ENCODE peak calls at places on chromosomes 7 and 10, in four cellular contexts. H is A549, T is body of pancreas, P is foreskin fibroblast. O is an unnamed sample.

GRCh38 chr7:2198206-2198605 is 34.5 kb downstream of the MAD1L1 start:
- DNase-seq in H (no peak), T (no peak), P (no peak), O (no peak)

GRCh38 chr7:100865971-100866720 is 1.0 kb upstream of the TRIP6 start:
- DNase-seq in H (no peak), T (peak), P (peak), O (peak)

GRCh38 chr7:655758-656157 is 70.7 kb upstream of the DNAAF5 start:
- DNase-seq in H (no peak), T (no peak), P (no peak), O (no peak)

GRCh38 chr7:123533929-123534382 is 439 bp downstream of the IQUB start:
- DNase-seq in H (no peak), T (no peak), P (no peak), O (peak)

GRCh38 chr10:89219512-89220218 is 12.5 kb upstream of the CH25H start:
- DNase-seq in H (no peak), T (no peak), P (no peak), O (no peak)

GRCh38 chr7:80721880-80722595 is 83.6 kb downstream of the CD36 start:
- DNase-seq in H (peak), T (peak), P (peak), O (no peak)

GRCh38 chr7:55508301-55509011 is 63.8 kb downstream of the VOPP1 start:
- DNase-seq in H (no peak), T (no peak), P (no peak), O (no peak)

GRCh38 chr7:47664650-47665049 is 82.7 kb upstream of the TNS3 start:
- DNase-seq in H (peak), T (no peak), P (no peak), O (no peak)

GRCh38 chr7:2441430-2442058 is 34.7 kb downstream of the GRIFIN start:
- DNase-seq in H (no peak), T (no peak), P (no peak), O (no peak)

GRCh38 chr10:10591682-10592412 is 425.8 kb upstream of the CELF2 start:
- DNase-seq in H (no peak), T (no peak), P (peak), O (no peak)

GRCh38 chr10:77806511-77807157 is 119.9 kb downstream of the DLG5 start:
- DNase-seq in H (no peak), T (no peak), P (no peak), O (no peak)

GRCh38 chr10:93287775-93288174 is 194.4 kb downstream of the MYOF start:
- DNase-seq in H (no peak), T (no peak), P (no peak), O (no peak)

GRCh38 chr7:105296491-105296890 is 92.2 kb downstream of the SRPK2 start:
- DNase-seq in H (no peak), T (no peak), P (no peak), O (no peak)

GRCh38 chr10:104351067-104351681 is 2.5 kb upstream of the CFAP58 start:
- DNase-seq in H (no peak), T (no peak), P (peak), O (no peak)

GRCh38 chr7:7789551-7789988 is 71.2 kb upstream of the RPA3 start:
- DNase-seq in H (no peak), T (no peak), P (no peak), O (no peak)

GRCh38 chr10:100232101-100232500 is 2.7 kb upstream of the CHUK start:
- DNase-seq in H (no peak), T (no peak), P (peak), O (no peak)

GRCh38 chr7:17598846-17599245 is 300.4 kb downstream of the AHR start:
- DNase-seq in H (no peak), T (no peak), P (peak), O (no peak)

GRCh38 chr10:7915923-7916322 is 97.6 kb downstream of the TAF3 start:
- DNase-seq in H (no peak), T (peak), P (peak), O (no peak)

GRCh38 chr7:117229350-117229749 is 93.5 kb downstream of the WNT2 start:
- DNase-seq in H (no peak), T (no peak), P (peak), O (no peak)

GRCh38 chr7:46781901-46782439 is 799.9 kb downstream of the TNS3 start:
- DNase-seq in H (no peak), T (no peak), P (no peak), O (no peak)

GRCh38 chr10:2043379-2043778 is 306.1 kb upstream of the ADARB2 start:
- DNase-seq in H (no peak), T (no peak), P (no peak), O (no peak)

GRCh38 chr7:44313621-44314031 is 11.8 kb downstream of the CAMK2B start:
- DNase-seq in H (no peak), T (no peak), P (no peak), O (no peak)

GRCh38 chr10:17617031-17617911 is at the start of gene HACD1:
- DNase-seq in H (peak), T (peak), P (peak), O (peak)

GRCh38 chr7:151740180-151740845 is 136.6 kb downstream of the PRKAG2 start:
- DNase-seq in H (no peak), T (no peak), P (no peak), O (no peak)

GRCh38 chr10:21243748-21244257 is 281.7 kb downstream of the SKIDA1 start:
- DNase-seq in H (no peak), T (no peak), P (no peak), O (no peak)

GRCh38 chr7:117008849-117009531 is 55.7 kb downstream of the ST7 start:
- DNase-seq in H (no peak), T (no peak), P (no peak), O (no peak)

GRCh38 chr10:73220989-73221388 is 26.1 kb downstream of the DNAJC9 start:
- DNase-seq in H (no peak), T (no peak), P (no peak), O (no peak)

DNA sequence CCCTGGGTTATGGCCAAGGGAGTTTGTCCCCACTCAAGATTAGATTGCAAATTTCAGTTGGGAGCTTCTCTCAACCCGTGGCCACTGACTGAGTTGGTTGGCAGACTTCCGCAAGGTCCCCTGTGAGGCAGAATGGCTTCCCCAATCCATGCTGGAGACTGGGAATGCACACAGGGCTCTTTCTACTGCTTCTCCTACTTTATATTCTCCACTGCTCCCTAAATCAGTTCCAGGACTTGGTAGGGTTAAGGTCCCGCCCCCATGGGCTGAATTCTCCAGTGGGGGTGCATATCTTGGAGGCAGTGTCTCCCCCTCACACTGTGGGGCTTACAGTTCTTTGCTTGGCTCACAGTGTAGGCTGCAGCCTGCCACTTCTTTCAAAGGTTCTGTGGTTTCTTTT is 404.2 kb downstream of the PTPRN2 start:
- DNase-seq in H (no peak), T (no peak), P (no peak), O (no peak)
- TF ChIP-seq CTCF in H (no peak), T (no peak), P (no peak), O (no peak)

GRCh38 chr10:102919237-102919959 is 1.3 kb downstream of the CNNM2 start:
- DNase-seq in H (no peak), T (peak), P (peak), O (peak)
- H3K4me3 ChIP-seq in H (peak), T (peak), P (peak), O (peak)

GRCh38 chr10:97904576-97904975 is 54.9 kb downstream of the GOLGA7B start:
- DNase-seq in H (no peak), T (no peak), P (no peak), O (no peak)

GRCh38 chr10:97901381-97901780 is 51.7 kb downstream of the GOLGA7B start:
- DNase-seq in H (no peak), T (no peak), P (no peak), O (no peak)

GRCh38 chr10:97905276-97905675 is 55.6 kb downstream of the GOLGA7B start:
- DNase-seq in H (no peak), T (no peak), P (no peak), O (no peak)

GRCh38 chr10:97904026-97904410 is 54.4 kb downstream of the GOLGA7B start:
- DNase-seq in H (no peak), T (no peak), P (no peak), O (no peak)

GRCh38 chr10:97903128-97904025 is 53.7 kb downstream of the GOLGA7B start:
- DNase-seq in H (no peak), T (no peak), P (no peak), O (no peak)
- TF ChIP-seq CTCF in H (no peak), T (no peak), P (no peak), O (no peak)

GRCh38 chr10:115093286-115093775 is at the start of gene ATRNL1:
- DNase-seq in H (peak), T (peak), P (peak), O (no peak)
- H3K4me3 ChIP-seq in H (peak), T (peak), P (peak), O (peak)

DNA sequence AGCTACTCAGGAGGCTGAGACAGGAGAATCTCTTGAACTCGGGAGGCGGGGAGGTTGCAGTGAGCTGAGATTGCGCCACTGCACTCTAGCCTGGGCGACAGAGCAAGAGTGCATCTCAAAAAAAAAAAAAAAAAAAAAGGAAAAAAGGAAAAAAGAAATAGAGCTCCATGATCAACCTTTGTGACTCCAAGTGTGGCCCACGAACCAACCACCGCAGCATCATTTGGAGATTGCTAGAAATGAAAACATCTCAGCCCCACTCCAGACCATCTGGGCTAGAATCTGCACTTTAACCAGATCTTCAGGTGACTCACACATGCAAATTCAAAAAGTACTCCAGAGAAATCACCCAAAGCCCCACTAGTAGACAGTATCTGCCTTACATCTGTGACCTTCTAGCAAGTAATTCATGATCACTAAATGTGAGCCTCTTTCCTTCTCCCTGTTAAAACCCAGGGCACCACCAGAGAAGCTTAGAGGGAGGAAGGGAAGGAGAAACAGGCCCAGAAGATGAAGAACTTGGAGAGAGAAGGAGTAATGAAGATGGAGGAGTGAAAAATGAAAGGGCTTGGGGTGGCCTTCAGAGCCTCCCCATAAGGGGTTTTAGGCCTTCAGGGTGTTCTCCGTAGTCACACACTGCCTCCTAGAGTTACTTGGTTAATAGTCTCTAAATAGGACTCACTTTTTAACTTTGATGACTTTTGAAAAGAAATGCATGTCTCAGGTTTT is 94.1 kb downstream of the SLC37A3 start:
- DNase-seq in H (peak), T (peak), P (peak), O (no peak)
- TF ChIP-seq CTCF in H (peak), T (peak), P (peak), O (peak)

GRCh38 chr7:5549096-5549896 is 125.7 kb upstream of the TNRC18 start:
- DNase-seq in H (peak), T (peak), P (peak), O (peak)
- H3K4me3 ChIP-seq in H (no peak), T (no peak), P (no peak), O (no peak)